ENCODE peak calls at places on chromosomes 2 and 18, in ten cellular contexts. T is heart right ventricle, V is neuronal stem cell, R is astrocyte, H is neural progenitor cell, N is IMR-90, Q is transverse colon, Y is OCI-LY7, G is esophagus squamous epithelium, I is vagina. D is an unnamed sample.

GRCh38 chr2:17429130-17429529 is 89.1 kb downstream of the RAD51AP2 start:
- DNase-seq in T (no peak), V (no peak), R (peak; percentile 83), H (no peak), N (peak; percentile 3), Q (no peak), Y (no peak), G (no peak), I (no peak), D (no peak)

GRCh38 chr18:39635966-39636365 is 2070.4 kb upstream of the CELF4 start:
- DNase-seq in T (no peak), V (no peak), R (no peak), H (no peak), N (no peak), Q (no peak), Y (no peak), G (no peak), I (no peak), D (no peak)

GRCh38 chr2:144694456-144694855 is 174.5 kb upstream of the ZEB2 start:
- DNase-seq in T (no peak), V (no peak), R (no peak), H (no peak), N (no peak), Q (no peak), Y (no peak), G (no peak), I (no peak), D (no peak)

GRCh38 chr2:30920511-30920910 is 113.3 kb upstream of the CAPN13 start:
- DNase-seq in T (no peak), V (no peak), R (no peak), H (no peak), N (no peak), Q (no peak), Y (no peak), G (no peak), I (no peak), D (peak; percentile 42)

GRCh38 chr2:239343460-239343859 is 57.4 kb downstream of the HDAC4 start:
- DNase-seq in T (no peak), V (no peak), R (no peak), H (no peak), N (no peak), Q (no peak), Y (no peak), G (no peak), I (peak; percentile 61), D (no peak)

GRCh38 chr2:35298493-35298892 is 1057.1 kb upstream of the CRIM1 start:
- DNase-seq in T (peak; percentile 24), V (no peak), R (peak; percentile 90), H (no peak), N (no peak), Q (no peak), Y (no peak), G (no peak), I (no peak), D (peak; percentile 59)

GRCh38 chr2:54336136-54336976 is 80.3 kb upstream of the TSPYL6 start:
- DNase-seq in T (no peak), V (no peak), R (peak; percentile 88), H (no peak), N (peak; percentile 92), Q (no peak), Y (no peak), G (no peak), I (no peak), D (no peak)

GRCh38 chr2:65386340-65386739 is 46.1 kb downstream of the SPRED2 start:
- DNase-seq in T (no peak), V (no peak), R (no peak), H (no peak), N (no peak), Q (no peak), Y (no peak), G (no peak), I (no peak), D (no peak)

GRCh38 chr2:197378494-197378972 is 56.3 kb downstream of the SF3B1 start:
- DNase-seq in T (peak; percentile 43), V (peak; percentile 59), R (peak; percentile 18), H (peak; percentile 74), N (peak; percentile 44), Q (peak; percentile 52), Y (peak; percentile 74), G (no peak), I (no peak), D (no peak)

GRCh38 chr2:161307676-161308075 is 549 bp upstream of the PSMD14 start:
- DNase-seq in T (no peak), V (no peak), R (no peak), H (no peak), N (no peak), Q (no peak), Y (peak; percentile 16), G (no peak), I (no peak), D (no peak)

GRCh38 chr2:37321029-37321682 is 3.5 kb downstream of the PRKD3 start:
- DNase-seq in T (no peak), V (no peak), R (no peak), H (no peak), N (no peak), Q (no peak), Y (no peak), G (no peak), I (no peak), D (no peak)

GRCh38 chr2:221268631-221269030 is 303.5 kb downstream of the EPHA4 start:
- DNase-seq in T (no peak), V (no peak), R (peak; percentile 56), H (no peak), N (no peak), Q (no peak), Y (no peak), G (no peak), I (no peak), D (no peak)

GRCh38 chr18:22332590-22332989 is 85.1 kb downstream of the CTAGE1 start:
- DNase-seq in T (no peak), V (no peak), R (no peak), H (peak; percentile 54), N (no peak), Q (no peak), Y (peak; percentile 5), G (no peak), I (no peak), D (no peak)

GRCh38 chr2:128300151-128300550 is 18.5 kb downstream of the HS6ST1 start:
- DNase-seq in T (no peak), V (no peak), R (no peak), H (no peak), N (no peak), Q (no peak), Y (no peak), G (no peak), I (no peak), D (no peak)
- H3K27ac ChIP-seq in T (no peak overlapping the region), V (no peak overlapping the region), R (no peak overlapping the region), H (no peak overlapping the region), N (peak overlapping the region; percentile 96), Q (no peak overlapping the region), Y (no peak overlapping the region), G (no peak overlapping the region), I (no peak overlapping the region), D (no peak overlapping the region)

GRCh38 chr2:11498543-11499034 is 32.6 kb upstream of the E2F6 start:
- DNase-seq in T (peak; percentile 88), V (no peak), R (no peak), H (peak; percentile 36), N (no peak), Q (peak; percentile 73), Y (no peak), G (no peak), I (no peak), D (peak; percentile 70)

GRCh38 chr2:11494310-11494709 is 28.3 kb upstream of the E2F6 start:
- DNase-seq in T (no peak), V (no peak), R (no peak), H (no peak), N (no peak), Q (no peak), Y (no peak), G (no peak), I (no peak), D (no peak)

GRCh38 chr2:11498126-11498473 is 32.1 kb upstream of the E2F6 start:
- DNase-seq in T (no peak), V (no peak), R (no peak), H (no peak), N (no peak), Q (no peak), Y (no peak), G (no peak), I (no peak), D (no peak)

GRCh38 chr2:11495844-11496271 is 29.9 kb upstream of the E2F6 start:
- DNase-seq in T (no peak), V (no peak), R (no peak), H (peak; percentile 76), N (no peak), Q (no peak), Y (no peak), G (no peak), I (no peak), D (no peak)

GRCh38 chr2:11496311-11496710 is 30.4 kb upstream of the E2F6 start:
- DNase-seq in T (no peak), V (no peak), R (no peak), H (no peak), N (no peak), Q (no peak), Y (no peak), G (no peak), I (no peak), D (no peak)
- H3K4me3 ChIP-seq in T (peak overlapping the region; percentile 45), V (no peak overlapping the region), R (peak overlapping the region; percentile 16), H (peak overlapping the region; percentile 31), N (no peak overlapping the region), Q (no peak overlapping the region), Y (no peak overlapping the region), G (no peak overlapping the region), I (no peak overlapping the region), D (no peak overlapping the region)

GRCh38 chr2:186595219-186595618 is 5.4 kb downstream of the ITGAV start:
- DNase-seq in T (peak; percentile 70), V (no peak), R (peak; percentile 61), H (no peak), N (peak; percentile 24), Q (no peak), Y (no peak), G (no peak), I (no peak), D (peak; percentile 22)

GRCh38 chr2:186594001-186594722 is 4.3 kb downstream of the ITGAV start:
- DNase-seq in T (no peak), V (no peak), R (no peak), H (no peak), N (no peak), Q (no peak), Y (no peak), G (no peak), I (no peak), D (no peak)

GRCh38 chr2:186605041-186605440 is 15.2 kb downstream of the ITGAV start:
- DNase-seq in T (peak; percentile 14), V (no peak), R (no peak), H (peak; percentile 35), N (no peak), Q (no peak), Y (no peak), G (no peak), I (no peak), D (no peak)

GRCh38 chr2:186603208-186603765 is 13.4 kb downstream of the ITGAV start:
- DNase-seq in T (no peak), V (no peak), R (no peak), H (no peak), N (peak; percentile 17), Q (no peak), Y (no peak), G (no peak), I (no peak), D (no peak)

GRCh38 chr2:186599186-186599778 is 9.4 kb downstream of the ITGAV start:
- DNase-seq in T (no peak), V (no peak), R (no peak), H (no peak), N (peak; percentile 23), Q (no peak), Y (no peak), G (no peak), I (no peak), D (no peak)
- H3K4me1 ChIP-seq in T (peaks cover 28% of the 10 kb centered on the region), V (peaks cover 11% of the 10 kb centered on the region), R (peaks cover 23% of the 10 kb centered on the region), H (peaks cover 69% of the 10 kb centered on the region), N (peaks cover 2% of the 10 kb centered on the region), Q (peaks cover 3% of the 10 kb centered on the region), Y (no peaks in the 10 kb centered on the region), G (peaks cover 3% of the 10 kb centered on the region), I (peaks cover 41% of the 10 kb centered on the region), D (peaks cover 16% of the 10 kb centered on the region)

GRCh38 chr2:229501051-229501794 is 213.1 kb downstream of the DNER start:
- DNase-seq in T (no peak), V (no peak), R (peak; percentile 47), H (no peak), N (no peak), Q (no peak), Y (no peak), G (no peak), I (no peak), D (no peak)
- H3K27ac ChIP-seq in T (no peak overlapping the region), V (no peak overlapping the region), R (no peak overlapping the region), H (no peak overlapping the region), N (no peak overlapping the region), Q (no peak overlapping the region), Y (no peak overlapping the region), G (no peak overlapping the region), I (no peak overlapping the region), D (no peak overlapping the region)